ENCODE peak calls at places on chromosome 7, in six cellular contexts. One of them, this sample, is unnamed.

GRCh38 chr7:74306737-74307469 is 17.7 kb downstream of the CLIP2 start:
- DNase-seq in endothelial cell: peak; percentile 16
- DNase-seq in foreskin fibroblast: peak; percentile 71
- DNase-seq in fibroblast of the aortic adventitia: peak; percentile 69
- DNase-seq in A549: no peak
- DNase-seq in fibroblast of lung: peak; percentile 64
- DNase-seq in this sample: peak; percentile 48

GRCh38 chr7:132577206-132578049 is 1.2 kb upstream of the PLXNA4 start:
- DNase-seq in endothelial cell: peak; percentile 61
- DNase-seq in foreskin fibroblast: peak; percentile 61
- DNase-seq in fibroblast of the aortic adventitia: peak; percentile 76
- DNase-seq in A549: peak; percentile 28
- DNase-seq in fibroblast of lung: peak; percentile 75
- DNase-seq in this sample: peak; percentile 73

GRCh38 chr7:27100601-27101187 is 1.8 kb downstream of the HOXA2 start:
- DNase-seq in endothelial cell: no peak
- DNase-seq in foreskin fibroblast: no peak
- DNase-seq in fibroblast of the aortic adventitia: peak; percentile 49
- DNase-seq in A549: no peak
- DNase-seq in fibroblast of lung: peak; percentile 68
- DNase-seq in this sample: no peak

GRCh38 chr7:78323118-78323517 is 524.5 kb downstream of the PHTF2 start:
- DNase-seq in endothelial cell: no peak
- DNase-seq in foreskin fibroblast: no peak
- DNase-seq in fibroblast of the aortic adventitia: no peak
- DNase-seq in A549: no peak
- DNase-seq in fibroblast of lung: no peak
- DNase-seq in this sample: no peak

GRCh38 chr7:132516042-132516840 is 60.0 kb downstream of the PLXNA4 start:
- DNase-seq in endothelial cell: no peak
- DNase-seq in foreskin fibroblast: peak; percentile 59
- DNase-seq in fibroblast of the aortic adventitia: peak; percentile 82
- DNase-seq in A549: peak; percentile 21
- DNase-seq in fibroblast of lung: peak; percentile 39
- DNase-seq in this sample: no peak

GRCh38 chr7:105118612-105119600 is 104.9 kb downstream of the KMT2E start:
- DNase-seq in endothelial cell: no peak
- DNase-seq in foreskin fibroblast: no peak
- DNase-seq in fibroblast of the aortic adventitia: no peak
- DNase-seq in A549: no peak
- DNase-seq in fibroblast of lung: no peak
- DNase-seq in this sample: no peak

GRCh38 chr7:37009282-37009681 is 285.0 kb upstream of the AOAH start:
- DNase-seq in endothelial cell: no peak
- DNase-seq in foreskin fibroblast: no peak
- DNase-seq in fibroblast of the aortic adventitia: no peak
- DNase-seq in A549: no peak
- DNase-seq in fibroblast of lung: no peak
- DNase-seq in this sample: no peak

GRCh38 chr7:6171532-6172330 is 100.7 kb downstream of the CYTH3 start:
- DNase-seq in endothelial cell: peak; percentile 8
- DNase-seq in foreskin fibroblast: no peak
- DNase-seq in fibroblast of the aortic adventitia: no peak
- DNase-seq in A549: no peak
- DNase-seq in fibroblast of lung: no peak
- DNase-seq in this sample: no peak

GRCh38 chr7:93914581-93915066 is 6.9 kb upstream of the GNG11 start:
- DNase-seq in endothelial cell: no peak
- DNase-seq in foreskin fibroblast: peak; percentile 50
- DNase-seq in fibroblast of the aortic adventitia: peak; percentile 92
- DNase-seq in A549: peak; percentile 86
- DNase-seq in fibroblast of lung: peak; percentile 61
- DNase-seq in this sample: no peak

GRCh38 chr7:158976849-158977593 is 120.7 kb downstream of the DYNC2I1 start:
- DNase-seq in endothelial cell: peak; percentile 84
- DNase-seq in foreskin fibroblast: peak; percentile 60
- DNase-seq in fibroblast of the aortic adventitia: peak; percentile 74
- DNase-seq in A549: peak; percentile 67
- DNase-seq in fibroblast of lung: peak; percentile 72
- DNase-seq in this sample: peak; percentile 83

GRCh38 chr7:144812379-144813283 is 23.2 kb downstream of the TPK1 start:
- DNase-seq in endothelial cell: no peak
- DNase-seq in foreskin fibroblast: no peak
- DNase-seq in fibroblast of the aortic adventitia: no peak
- DNase-seq in A549: no peak
- DNase-seq in fibroblast of lung: no peak
- DNase-seq in this sample: no peak

GRCh38 chr7:130353196-130353595 is 8.6 kb downstream of the CPA5 start:
- DNase-seq in endothelial cell: no peak
- DNase-seq in foreskin fibroblast: no peak
- DNase-seq in fibroblast of the aortic adventitia: no peak
- DNase-seq in A549: no peak
- DNase-seq in fibroblast of lung: no peak
- DNase-seq in this sample: no peak

GRCh38 chr7:90119178-90119971 is 34.9 kb upstream of the STEAP1 start:
- DNase-seq in endothelial cell: peak; percentile 23
- DNase-seq in foreskin fibroblast: no peak
- DNase-seq in fibroblast of the aortic adventitia: no peak
- DNase-seq in A549: peak; percentile 6
- DNase-seq in fibroblast of lung: peak; percentile 28
- DNase-seq in this sample: peak; percentile 17

GRCh38 chr7:149021725-149022062 is 6.6 kb downstream of the PDIA4 start:
- DNase-seq in endothelial cell: no peak
- DNase-seq in foreskin fibroblast: no peak
- DNase-seq in fibroblast of the aortic adventitia: no peak
- DNase-seq in A549: no peak
- DNase-seq in fibroblast of lung: no peak
- DNase-seq in this sample: no peak

GRCh38 chr7:84085147-84085546 is 109.4 kb downstream of the SEMA3A start:
- DNase-seq in endothelial cell: no peak
- DNase-seq in foreskin fibroblast: peak; percentile 67
- DNase-seq in fibroblast of the aortic adventitia: peak; percentile 49
- DNase-seq in A549: no peak
- DNase-seq in fibroblast of lung: peak; percentile 80
- DNase-seq in this sample: no peak

DNA sequence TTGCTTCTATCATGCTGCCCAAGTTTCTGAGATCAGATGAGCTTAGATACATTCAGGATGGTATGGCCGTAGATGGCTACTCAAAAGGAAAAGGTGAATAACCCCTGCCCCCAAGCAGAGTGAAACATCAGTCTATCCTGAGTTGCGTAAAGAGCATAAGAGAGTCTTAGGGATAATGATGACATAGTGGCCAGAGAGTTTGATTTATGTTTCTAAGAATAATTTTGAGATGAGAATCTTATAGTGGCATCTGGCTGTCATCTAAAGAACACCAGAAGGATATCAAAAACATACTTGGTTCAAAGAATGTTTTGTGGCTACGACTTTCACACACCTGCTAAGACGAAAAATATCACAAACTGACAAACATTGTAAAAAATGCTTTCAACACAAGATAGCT is 20.6 kb downstream of the PIK3CG start:
- DNase-seq in endothelial cell: no peak
- DNase-seq in foreskin fibroblast: no peak
- DNase-seq in fibroblast of the aortic adventitia: no peak
- DNase-seq in A549: no peak
- DNase-seq in fibroblast of lung: no peak
- DNase-seq in this sample: no peak
- TF ChIP-seq CTCF in endothelial cell: no peak
- TF ChIP-seq CTCF in foreskin fibroblast: no peak
- TF ChIP-seq CTCF in fibroblast of the aortic adventitia: no peak
- TF ChIP-seq CTCF in A549: no peak
- TF ChIP-seq CTCF in fibroblast of lung: no peak
- TF ChIP-seq CTCF in this sample: no peak

GRCh38 chr7:11787534-11787933 is 44.5 kb downstream of the THSD7A start:
- DNase-seq in endothelial cell: no peak
- DNase-seq in foreskin fibroblast: no peak
- DNase-seq in fibroblast of the aortic adventitia: no peak
- DNase-seq in A549: peak; percentile 60
- DNase-seq in fibroblast of lung: no peak
- DNase-seq in this sample: no peak

GRCh38 chr7:11784808-11785536 is 47.0 kb downstream of the THSD7A start:
- DNase-seq in endothelial cell: no peak
- DNase-seq in foreskin fibroblast: no peak
- DNase-seq in fibroblast of the aortic adventitia: no peak
- DNase-seq in A549: peak; percentile 91
- DNase-seq in fibroblast of lung: no peak
- DNase-seq in this sample: no peak

GRCh38 chr7:11788568-11788967 is 43.4 kb downstream of the THSD7A start:
- DNase-seq in endothelial cell: no peak
- DNase-seq in foreskin fibroblast: no peak
- DNase-seq in fibroblast of the aortic adventitia: no peak
- DNase-seq in A549: no peak
- DNase-seq in fibroblast of lung: no peak
- DNase-seq in this sample: no peak

GRCh38 chr7:11780267-11780666 is 51.7 kb downstream of the THSD7A start:
- DNase-seq in endothelial cell: no peak
- DNase-seq in foreskin fibroblast: no peak
- DNase-seq in fibroblast of the aortic adventitia: no peak
- DNase-seq in A549: no peak
- DNase-seq in fibroblast of lung: no peak
- DNase-seq in this sample: no peak

DNA sequence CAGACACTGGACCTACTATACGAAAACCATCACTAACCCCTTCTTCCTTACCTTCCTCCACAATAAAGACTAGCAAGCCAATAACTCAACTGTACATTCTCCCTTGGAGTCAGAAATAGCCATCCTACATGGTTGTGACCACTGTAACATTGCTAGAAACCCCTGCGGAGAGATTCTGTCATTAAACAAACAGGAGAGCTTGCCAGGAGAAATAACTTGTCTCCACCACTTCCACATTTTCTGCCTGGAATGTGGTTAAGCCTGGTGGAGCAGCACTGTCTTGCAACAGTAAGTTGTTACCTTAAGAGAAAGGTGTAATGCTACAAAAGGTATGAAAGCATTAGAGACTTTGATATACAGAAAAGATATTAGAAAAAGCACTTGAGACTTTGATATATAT is 45.8 kb downstream of the THSD7A start:
- DNase-seq in endothelial cell: no peak
- DNase-seq in foreskin fibroblast: no peak
- DNase-seq in fibroblast of the aortic adventitia: peak; percentile 0
- DNase-seq in A549: peak; percentile 90
- DNase-seq in fibroblast of lung: peak; percentile 2
- DNase-seq in this sample: no peak
- TF ChIP-seq CTCF in endothelial cell: no peak
- TF ChIP-seq CTCF in foreskin fibroblast: no peak
- TF ChIP-seq CTCF in fibroblast of the aortic adventitia: no peak
- TF ChIP-seq CTCF in A549: no peak
- TF ChIP-seq CTCF in fibroblast of lung: no peak
- TF ChIP-seq CTCF in this sample: no peak

GRCh38 chr7:128727239-128727638 is 11.9 kb upstream of the CALU start:
- DNase-seq in endothelial cell: no peak
- DNase-seq in foreskin fibroblast: no peak
- DNase-seq in fibroblast of the aortic adventitia: no peak
- DNase-seq in A549: no peak
- DNase-seq in fibroblast of lung: no peak
- DNase-seq in this sample: no peak
- TF ChIP-seq CTCF in endothelial cell: no peak
- TF ChIP-seq CTCF in foreskin fibroblast: no peak
- TF ChIP-seq CTCF in fibroblast of the aortic adventitia: no peak
- TF ChIP-seq CTCF in A549: no peak
- TF ChIP-seq CTCF in fibroblast of lung: no peak
- TF ChIP-seq CTCF in this sample: no peak

GRCh38 chr7:11330208-11330607 is 356.5 kb downstream of the PHF14 start:
- DNase-seq in endothelial cell: no peak
- DNase-seq in foreskin fibroblast: no peak
- DNase-seq in fibroblast of the aortic adventitia: no peak
- DNase-seq in A549: no peak
- DNase-seq in fibroblast of lung: no peak
- DNase-seq in this sample: no peak

GRCh38 chr7:11330717-11331116 is 357.0 kb downstream of the PHF14 start:
- DNase-seq in endothelial cell: no peak
- DNase-seq in foreskin fibroblast: no peak
- DNase-seq in fibroblast of the aortic adventitia: no peak
- DNase-seq in A549: no peak
- DNase-seq in fibroblast of lung: no peak
- DNase-seq in this sample: no peak

GRCh38 chr7:11332865-11333228 is 359.2 kb downstream of the PHF14 start:
- DNase-seq in endothelial cell: no peak
- DNase-seq in foreskin fibroblast: no peak
- DNase-seq in fibroblast of the aortic adventitia: no peak
- DNase-seq in A549: no peak
- DNase-seq in fibroblast of lung: no peak
- DNase-seq in this sample: no peak

GRCh38 chr7:11332186-11332864 is 358.7 kb downstream of the PHF14 start:
- DNase-seq in endothelial cell: no peak
- DNase-seq in foreskin fibroblast: no peak
- DNase-seq in fibroblast of the aortic adventitia: no peak
- DNase-seq in A549: no peak
- DNase-seq in fibroblast of lung: no peak
- DNase-seq in this sample: no peak

DNA sequence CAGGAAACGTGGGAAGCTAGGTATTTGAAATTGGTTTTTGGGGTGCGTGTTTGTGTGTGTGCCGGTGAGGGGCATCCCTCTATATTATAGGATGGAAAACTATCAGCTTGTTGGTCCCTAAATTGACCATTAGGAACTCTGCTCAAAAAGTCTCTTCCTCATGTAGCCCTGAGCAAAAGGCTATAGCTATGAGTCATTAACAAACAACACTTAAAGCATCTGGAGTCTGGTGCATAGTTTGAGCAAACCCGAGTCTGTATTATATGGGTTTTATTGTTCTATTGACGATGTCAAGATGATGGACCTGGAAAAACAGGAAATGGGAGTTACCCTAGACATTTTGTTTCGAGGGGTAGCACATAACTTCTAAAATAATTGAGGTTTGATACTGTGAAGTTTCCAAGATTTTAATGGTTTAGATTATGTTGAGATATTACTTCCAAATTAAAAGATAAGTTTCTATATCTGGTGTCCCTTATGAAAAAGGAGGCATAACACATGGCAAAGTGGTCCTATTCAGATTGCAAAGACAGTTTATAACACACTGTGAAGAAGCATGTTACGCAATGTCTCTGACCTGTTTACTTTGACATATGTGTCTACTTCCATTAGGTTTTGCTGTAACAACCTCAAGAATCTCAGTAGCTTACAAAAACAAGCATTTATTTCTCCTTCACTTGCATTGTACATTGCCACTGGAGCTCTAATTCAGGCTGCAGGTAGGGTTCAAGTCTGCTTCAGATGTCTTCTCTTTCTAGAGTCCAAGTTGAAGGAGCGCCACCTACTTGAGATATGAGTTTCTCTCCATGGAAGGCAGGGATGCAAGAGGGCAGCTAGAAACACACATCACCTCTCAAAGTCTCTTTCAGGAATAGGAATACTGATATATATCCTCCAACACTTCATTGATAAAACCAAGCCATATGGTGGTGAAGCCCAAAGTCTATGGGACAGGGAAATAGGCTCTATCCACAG is 357.7 kb downstream of the PHF14 start:
- DNase-seq in endothelial cell: no peak
- DNase-seq in foreskin fibroblast: no peak
- DNase-seq in fibroblast of the aortic adventitia: no peak
- DNase-seq in A549: no peak
- DNase-seq in fibroblast of lung: no peak
- DNase-seq in this sample: no peak
- TF ChIP-seq CTCF in endothelial cell: no peak
- TF ChIP-seq CTCF in foreskin fibroblast: no peak
- TF ChIP-seq CTCF in fibroblast of the aortic adventitia: no peak
- TF ChIP-seq CTCF in A549: no peak
- TF ChIP-seq CTCF in fibroblast of lung: no peak
- TF ChIP-seq CTCF in this sample: no peak

This sample was measured in neural crest cell.